ENCODE peak calls at places on chromosomes 3 and 15, in five cellular contexts. J is neuronal stem cell, C is colonic mucosa, I is K562, P is breast epithelium. M is an unnamed sample.

GRCh38 chr3:151305081-151305777 is 11.4 kb downstream of the GPR87 start:
- DNase-seq in J (no peak), C (peak; percentile 28), I (no peak), P (peak; percentile 93), M (peak; percentile 91)

GRCh38 chr3:42815826-42816225 is 6.6 kb downstream of the ACKR2 start:
- DNase-seq in J (no peak), C (no peak), I (no peak), P (no peak), M (no peak)

GRCh38 chr15:40003491-40003916 is 35.5 kb downstream of the SRP14 start:
- DNase-seq in J (no peak), C (no peak), I (no peak), P (no peak), M (no peak)

GRCh38 chr3:123386477-123387040 is 62.3 kb downstream of the ADCY5 start:
- DNase-seq in J (no peak), C (no peak), I (no peak), P (no peak), M (no peak)

GRCh38 chr3:135072431-135072830 is 277.4 kb downstream of the EPHB1 start:
- DNase-seq in J (no peak), C (no peak), I (no peak), P (no peak), M (no peak)

GRCh38 chr3:106030620-106030945 is 161.8 kb upstream of the CBLB start:
- DNase-seq in J (no peak), C (no peak), I (no peak), P (no peak), M (no peak)

GRCh38 chr3:187802928-187803259 is 57.6 kb upstream of the BCL6 start:
- DNase-seq in J (no peak), C (no peak), I (no peak), P (no peak), M (no peak)

GRCh38 chr3:39460677-39461076 is 6.8 kb upstream of the MOBP start:
- DNase-seq in J (no peak), C (no peak), I (no peak), P (no peak), M (no peak)

GRCh38 chr15:66749841-66750575 is 48.0 kb downstream of the SMAD6 start:
- DNase-seq in J (no peak), C (no peak), I (no peak), P (no peak), M (no peak)

GRCh38 chr3:11764931-11765363 is 81.7 kb downstream of the TAMM41 start:
- DNase-seq in J (no peak), C (no peak), I (no peak), P (no peak), M (no peak)

GRCh38 chr3:82261637-82262036 is 500.2 kb upstream of the GBE1 start:
- DNase-seq in J (no peak), C (no peak), I (no peak), P (no peak), M (no peak)

GRCh38 chr15:55774113-55774970 is 31.4 kb upstream of the PRTG start:
- DNase-seq in J (peak; percentile 62), C (peak; percentile 55), I (peak; percentile 61), P (no peak), M (peak; percentile 57)

GRCh38 chr3:43689166-43689565 is 1.6 kb upstream of the ABHD5 start:
- DNase-seq in J (no peak), C (no peak), I (no peak), P (no peak), M (no peak)

GRCh38 chr3:126835472-126836219 is 131.6 kb downstream of the CHCHD6 start:
- DNase-seq in J (no peak), C (no peak), I (peak; percentile 21), P (no peak), M (no peak)

GRCh38 chr15:77296773-77297337 is 123.0 kb downstream of the PEAK1 start:
- DNase-seq in J (no peak), C (no peak), I (no peak), P (no peak), M (no peak)

GRCh38 chr15:66777054-66777453 is 75.0 kb downstream of the SMAD6 start:
- DNase-seq in J (no peak), C (no peak), I (no peak), P (no peak), M (no peak)

GRCh38 chr3:134378384-134378783 is 4.1 kb upstream of the AMOTL2 start:
- DNase-seq in J (no peak), C (peak; percentile 71), I (peak; percentile 38), P (no peak), M (peak; percentile 44)

GRCh38 chr3:5022966-5023776 is 43.9 kb downstream of the BHLHE40 start:
- DNase-seq in J (no peak), C (no peak), I (peak; percentile 86), P (peak; percentile 81), M (peak; percentile 73)

GRCh38 chr15:46312133-46312740 is 677.4 kb downstream of the SQOR start:
- DNase-seq in J (peak; percentile 78), C (peak; percentile 80), I (peak; percentile 33), P (peak; percentile 39), M (peak; percentile 66)

GRCh38 chr3:189270248-189270832 is 98.6 kb downstream of the TPRG1 start:
- DNase-seq in J (no peak), C (peak; percentile 67), I (no peak), P (peak; percentile 65), M (peak; percentile 73)

GRCh38 chr3:43503067-43503728 is 118.6 kb downstream of the ANO10 start:
- DNase-seq in J (no peak), C (no peak), I (no peak), P (no peak), M (no peak)

GRCh38 chr3:89256882-89257281 is 149.5 kb downstream of the EPHA3 start:
- DNase-seq in J (no peak), C (no peak), I (no peak), P (no peak), M (no peak)

GRCh38 chr15:35444557-35445204 is 101.3 kb downstream of the DPH6 start:
- DNase-seq in J (peak; percentile 47), C (no peak), I (peak; percentile 28), P (no peak), M (no peak)

DNA sequence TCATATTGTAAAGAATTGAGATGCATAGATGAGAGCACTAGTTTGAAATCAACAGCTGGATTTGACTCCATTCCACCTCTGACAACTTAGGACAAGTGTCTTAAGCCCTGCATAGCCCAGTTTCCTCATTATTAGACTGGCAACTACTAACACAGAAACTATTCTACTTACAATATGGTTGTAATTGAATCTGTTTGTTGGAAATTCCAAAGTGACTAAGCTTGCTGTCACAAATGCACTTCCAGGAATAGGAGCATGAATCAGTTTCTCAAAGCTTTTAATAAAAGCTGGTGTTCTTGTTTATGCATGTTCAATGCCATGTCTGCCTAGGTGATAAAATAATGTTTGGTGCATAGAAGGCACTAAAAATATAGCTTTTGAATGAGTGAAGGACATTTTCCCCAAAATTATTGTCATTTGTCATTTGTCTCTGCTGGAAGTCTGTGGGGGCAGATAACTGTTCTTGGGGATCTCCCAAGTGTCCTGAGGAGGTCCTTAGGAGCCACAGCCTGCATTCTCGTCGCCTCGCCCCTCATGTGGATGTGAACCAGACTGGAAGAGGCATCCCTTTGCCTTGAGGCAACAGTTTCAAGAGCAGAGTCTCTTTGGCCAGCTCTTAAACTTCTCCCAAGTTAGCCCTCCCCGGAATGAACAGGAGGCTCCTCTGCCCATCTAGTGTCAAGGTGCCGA is 40.4 kb upstream of the CD47 start:
- DNase-seq in J (no peak), C (no peak), I (no peak), P (no peak), M (no peak)
- H3K4me3 ChIP-seq in J (no peak overlapping the region), C (no peak overlapping the region), I (no peak overlapping the region), P (no peak overlapping the region), M (no peak overlapping the region)

DNA sequence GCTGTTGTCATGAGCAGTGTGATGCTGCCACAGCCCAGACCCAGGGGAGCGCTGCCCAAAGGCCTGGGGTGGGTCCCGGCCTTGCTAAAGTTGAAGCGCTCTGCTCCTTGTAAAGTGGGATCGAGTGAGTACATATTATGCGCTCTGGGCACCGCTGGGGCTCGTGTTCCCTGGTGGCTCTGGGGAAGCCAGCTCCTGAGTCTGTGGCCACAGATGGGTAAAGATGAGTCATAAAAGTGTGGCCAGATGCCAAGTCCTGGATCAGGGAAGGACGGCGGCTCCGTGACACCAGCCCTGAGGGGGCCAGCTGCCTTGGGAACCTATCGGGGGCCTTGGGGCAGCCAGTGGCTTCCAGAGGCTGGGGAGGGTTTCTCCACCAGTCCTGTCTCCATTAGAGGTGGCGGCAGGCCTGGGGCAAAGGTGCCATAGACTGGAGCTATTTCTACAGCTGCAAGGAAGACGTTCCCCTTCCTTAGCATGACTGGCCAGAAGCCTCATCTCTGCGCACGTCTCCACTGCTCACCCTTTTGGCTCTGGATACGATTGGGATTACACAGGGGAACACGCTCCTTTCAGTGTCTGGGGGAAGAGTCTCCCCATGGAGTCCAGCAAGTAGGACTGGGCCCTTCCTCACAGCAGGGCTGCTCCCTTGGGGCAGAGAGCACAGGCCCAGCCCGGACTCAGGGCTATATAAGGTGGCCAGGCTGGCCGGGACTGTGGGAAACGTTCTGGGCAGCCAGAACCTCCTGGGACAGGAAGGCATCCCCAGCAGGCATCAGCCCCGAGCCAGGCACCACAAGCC is 1.2 kb upstream of the ITIH4 start:
- DNase-seq in J (no peak), C (peak; percentile 61), I (peak; percentile 65), P (peak; percentile 37), M (no peak)
- H3K36me3 ChIP-seq in J (no peaks in the 10 kb centered on the region), C (no peaks in the 10 kb centered on the region), I (no peaks in the 10 kb centered on the region), P (no peaks in the 10 kb centered on the region), M (no peaks in the 10 kb centered on the region)

GRCh38 chr15:60390231-60390630 is 7.6 kb downstream of the ANXA2 start:
- DNase-seq in J (no peak), C (no peak), I (no peak), P (no peak), M (no peak)

GRCh38 chr15:60390931-60391501 is 6.8 kb downstream of the ANXA2 start:
- DNase-seq in J (peak; percentile 75), C (peak; percentile 77), I (no peak), P (peak; percentile 54), M (no peak)

GRCh38 chr15:60392986-60393811 is 4.6 kb downstream of the ANXA2 start:
- DNase-seq in J (no peak), C (peak; percentile 85), I (peak; percentile 27), P (peak; percentile 84), M (peak; percentile 86)

GRCh38 chr15:60391722-60392340 is 6.0 kb downstream of the ANXA2 start:
- DNase-seq in J (no peak), C (no peak), I (no peak), P (no peak), M (no peak)

GRCh38 chr15:60392601-60392985 is 5.2 kb downstream of the ANXA2 start:
- DNase-seq in J (no peak), C (no peak), I (no peak), P (peak; percentile 49), M (peak; percentile 68)
- H3K4me3 ChIP-seq in J (no peak overlapping the region), C (no peak overlapping the region), I (no peak overlapping the region), P (peak overlapping the region; percentile 4), M (no peak overlapping the region)

DNA sequence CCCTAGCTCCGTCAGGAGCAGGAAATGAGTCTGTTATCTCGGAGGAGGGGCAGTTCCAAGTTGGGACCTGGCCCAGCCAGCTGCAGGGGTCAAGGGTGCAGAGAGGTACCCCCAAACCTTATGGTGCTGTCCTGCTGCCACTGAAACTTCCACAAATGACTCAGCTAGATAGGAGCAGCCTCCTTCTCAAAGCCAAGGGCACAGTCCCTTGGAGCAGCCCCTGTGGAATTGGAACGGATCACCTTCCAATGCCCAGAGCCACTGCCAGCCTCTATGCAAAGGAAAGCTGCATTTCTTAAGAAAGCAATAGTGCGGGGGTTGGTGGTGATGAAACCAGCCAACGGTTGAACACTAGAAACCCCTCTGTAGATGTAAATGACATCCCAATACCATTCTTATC is 19.6 kb upstream of the LRRK1 start:
- DNase-seq in J (no peak), C (no peak), I (no peak), P (no peak), M (no peak)
- H3K36me3 ChIP-seq in J (no peaks in the 10 kb centered on the region), C (no peaks in the 10 kb centered on the region), I (no peaks in the 10 kb centered on the region), P (no peaks in the 10 kb centered on the region), M (no peaks in the 10 kb centered on the region)